ENCODE peak calls at places on chromosomes 16 and 17, in six cellular contexts. X is HT-29; T is upper lobe of right lung; H is NCI-H510A treated with DMSO at 0.1 percent for 48 hours; Q is stimulated activated CD4-positive, alpha-beta T cell treated with anti-CD3 and anti-CD28 coated beads, Interleukin-4, amount 100 ng/mL, for 4 hours; P is retina. J is an unnamed sample.

GRCh38 chr16:87586201-87586782 is 16.0 kb upstream of the JPH3 start:
- DNase-seq in X (no peak), Q (no peak), P (no peak), H (no peak), T (no peak), J (no peak)

GRCh38 chr16:89037261-89038152 is 56.1 kb upstream of the ACSF3 start:
- DNase-seq in T (no peak), P (peak; percentile 73), Q (no peak), X (peak; percentile 30), H (no peak), J (peak; percentile 89)

GRCh38 chr17:27546624-27547300 is 84.2 kb upstream of the LGALS9 start:
- DNase-seq in T (no peak), Q (no peak), P (no peak), X (no peak), H (no peak), J (no peak)

GRCh38 chr16:78102865-78103264 is 3.4 kb downstream of the WWOX start:
- DNase-seq in P (no peak), T (no peak), H (no peak), X (no peak), Q (no peak), J (no peak)

GRCh38 chr17:47630614-47631013 is 19.1 kb upstream of the KPNB1 start:
- DNase-seq in P (no peak), Q (no peak), H (no peak), X (no peak), T (no peak), J (no peak)

GRCh38 chr17:76270127-76270592 is 5.0 kb downstream of the UBALD2 start:
- DNase-seq in H (no peak), P (no peak), T (no peak), Q (no peak), X (no peak), J (no peak)

GRCh38 chr16:49959552-49960277 is 65.3 kb upstream of the CNEP1R1 start:
- DNase-seq in Q (no peak), P (no peak), T (no peak), H (no peak), X (no peak), J (no peak)

GRCh38 chr16:85659805-85660511 is 28.8 kb downstream of the GINS2 start:
- DNase-seq in X (peak; percentile 70), H (peak; percentile 85), P (peak; percentile 87), T (peak; percentile 71), Q (peak; percentile 35), J (peak; percentile 92)

GRCh38 chr17:36602030-36602737 is 801 bp downstream of the MRM1 start:
- DNase-seq in H (no peak), X (peak; percentile 61), Q (no peak), P (peak; percentile 36), T (peak; percentile 65), J (no peak)

GRCh38 chr16:67013823-67014640 is 14.9 kb upstream of the CBFB start:
- DNase-seq in T (peak; percentile 85), X (peak; percentile 16), P (peak; percentile 86), H (no peak), Q (peak; percentile 68), J (peak; percentile 83)

GRCh38 chr17:80832266-80832676 is 159.4 kb upstream of the CHMP6 start:
- DNase-seq in H (peak; percentile 84), P (peak; percentile 69), T (peak; percentile 32), X (no peak), Q (no peak), J (no peak)

GRCh38 chr16:65576631-65577030 is 454.8 kb upstream of the CDH11 start:
- DNase-seq in T (no peak), P (no peak), Q (no peak), X (no peak), H (no peak), J (peak; percentile 54)

GRCh38 chr17:18025596-18026407 is 13.2 kb downstream of the ATPAF2 start:
- DNase-seq in T (no peak), X (no peak), Q (peak; percentile 26), H (no peak), P (no peak), J (no peak)

J was measured in ecto neural progenitor cell.